ENCODE peak calls at places on chromosome 19, in four cellular contexts. U is thoracic aorta, A is foreskin fibroblast, L is HFFc6. D is an unnamed sample.

GRCh38 chr19:49851456-49852259 is 699 bp downstream of the PTOV1 start:
- DNase-seq in U (no peak), L (no peak), A (peak), D (no peak)

GRCh38 chr19:7883105-7883504 is 5.2 kb upstream of the LRRC8E start:
- DNase-seq in U (no peak), L (no peak), A (no peak), D (no peak)

GRCh38 chr19:49106648-49107135 is 7.5 kb upstream of the LIN7B start:
- DNase-seq in A (peak), L (peak), U (no peak), D (peak)

GRCh38 chr19:7497292-7497691 is 8.5 kb upstream of the PEX11G start:
- DNase-seq in L (no peak), A (peak), U (no peak), D (no peak)

GRCh38 chr19:13734751-13735150 is 29.6 kb upstream of the MRI1 start:
- DNase-seq in U (no peak), A (no peak), L (no peak), D (no peak)

GRCh38 chr19:52343548-52343947 is 7.5 kb downstream of the ZNF610 start:
- DNase-seq in L (no peak), A (peak), U (no peak), D (peak)

GRCh38 chr19:16324384-16325160 is at the start of gene KLF2:
- DNase-seq in U (peak), L (peak), A (peak), D (peak)

GRCh38 chr19:8333771-8334457 is 9.1 kb downstream of the KANK3 start:
- DNase-seq in U (no peak), L (no peak), A (no peak), D (no peak)

GRCh38 chr19:46946090-46946489 is 73.5 kb upstream of the NPAS1 start:
- DNase-seq in L (no peak), A (no peak), U (no peak), D (no peak)

GRCh38 chr19:13718733-13719132 is 45.6 kb upstream of the MRI1 start:
- DNase-seq in U (no peak), L (no peak), A (peak), D (peak)

GRCh38 chr19:30338066-30338465 is 34.1 kb upstream of the ZNF536 start:
- DNase-seq in U (no peak), A (no peak), L (no peak), D (no peak)

GRCh38 chr19:54013866-54014265 is 22.4 kb downstream of the CACNG6 start:
- DNase-seq in U (no peak), L (no peak), A (no peak), D (no peak)

GRCh38 chr19:495440-496332 is 600 bp upstream of the MADCAM1 start:
- DNase-seq in A (peak), U (no peak), L (peak), D (peak)

GRCh38 chr19:5213667-5214066 is 126.9 kb downstream of the PTPRS start:
- DNase-seq in A (no peak), L (no peak), U (no peak), D (no peak)

GRCh38 chr19:35673121-35673804 is 6.9 kb downstream of the UPK1A start:
- DNase-seq in U (no peak), L (peak), A (peak), D (peak)

GRCh38 chr19:2631213-2631821 is 71.2 kb downstream of the GNG7 start:
- DNase-seq in U (no peak), L (peak), A (peak), D (no peak)

GRCh38 chr19:13082192-13083007 is 20.3 kb downstream of the LYL1 start:
- DNase-seq in A (peak), L (no peak), U (no peak), D (peak)

GRCh38 chr19:56120371-56121179 is 520 bp downstream of the ZNF787 start:
- DNase-seq in U (peak), A (peak), L (peak), D (peak)
- TF ChIP-seq CTCF in U (peak), A (peak), L (peak), D (peak)

DNA sequence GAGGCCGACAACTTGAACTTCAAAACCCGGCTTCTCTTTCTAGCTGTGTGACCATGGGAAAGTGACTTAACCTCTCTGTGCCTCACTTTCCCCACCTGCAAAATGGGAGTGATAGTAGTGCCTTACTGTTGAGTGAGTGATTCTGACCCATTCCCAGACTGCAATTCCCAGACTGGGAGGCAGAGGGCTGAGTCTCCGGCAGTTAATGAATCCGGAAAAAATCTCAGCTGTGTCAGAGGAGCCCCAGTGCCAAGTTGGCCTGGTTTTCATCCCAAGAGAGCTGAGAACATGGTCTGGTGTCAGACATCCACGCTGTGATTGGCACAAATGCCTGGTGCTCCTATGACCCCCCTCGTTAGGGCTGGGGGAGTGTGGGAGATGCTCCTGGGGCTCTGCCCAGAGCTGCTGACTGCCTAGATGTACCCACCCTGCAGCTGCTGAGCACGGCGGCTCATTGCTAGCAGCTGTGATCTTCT is 50.0 kb downstream of the PIN1 start:
- DNase-seq in L (peak), A (peak), U (no peak), D (peak)
- TF ChIP-seq CTCF in L (peak), A (peak), U (peak), D (peak)

GRCh38 chr19:39341122-39341719 is 1.0 kb upstream of the SAMD4B start:
- DNase-seq in L (no peak), A (peak), U (no peak), D (no peak)

GRCh38 chr19:39336483-39336882 is 640 bp upstream of the GMFG start:
- DNase-seq in U (no peak), L (no peak), A (no peak), D (no peak)

GRCh38 chr19:39342647-39343305 is 555 bp downstream of the SAMD4B start:
- DNase-seq in L (no peak), U (no peak), A (peak), D (no peak)

GRCh38 chr19:39341720-39342604 is at the start of gene SAMD4B:
- DNase-seq in U (peak), A (peak), L (peak), D (peak)

DNA sequence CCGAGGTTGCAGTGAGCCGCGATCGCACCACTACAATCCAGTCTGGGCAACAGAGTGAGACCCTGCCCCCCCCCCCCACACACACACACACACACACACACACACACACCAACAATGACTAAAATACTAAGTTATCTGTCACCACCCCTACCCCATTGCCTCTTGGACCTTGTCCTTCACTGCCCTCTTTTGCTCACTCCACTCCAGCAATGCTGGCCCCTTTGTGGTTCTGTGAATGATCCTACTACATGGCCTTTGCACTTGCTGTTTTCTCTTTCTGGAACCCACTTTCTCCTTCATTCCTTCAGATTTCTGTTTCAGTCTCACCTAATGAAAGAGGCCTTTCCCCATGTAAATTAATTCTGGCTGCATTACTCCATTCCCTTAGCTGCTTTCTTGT is 2.6 kb upstream of the SAMD4B start:
- DNase-seq in A (no peak), L (no peak), U (no peak), D (no peak)
- TF ChIP-seq CTCF in A (no peak), L (no peak), U (no peak), D (no peak)

GRCh38 chr19:45306522-45307027 is 16.1 kb downstream of the CKM start:
- DNase-seq in A (no peak), U (no peak), L (no peak), D (no peak)
- TF ChIP-seq CTCF in A (no peak), U (no peak), L (no peak), D (no peak)

GRCh38 chr19:33303791-33304759 is 1.7 kb upstream of the CEBPA start:
- DNase-seq in A (peak), U (no peak), L (no peak), D (no peak)

GRCh38 chr19:33301900-33302174 is 497 bp downstream of the CEBPA start:
- DNase-seq in L (no peak), U (no peak), A (no peak), D (no peak)

GRCh38 chr19:33302974-33303790 is 848 bp upstream of the CEBPA start:
- DNase-seq in L (no peak), A (peak), U (no peak), D (peak)

GRCh38 chr19:33301011-33301899 is 1.1 kb downstream of the CEBPA start:
- DNase-seq in U (no peak), A (peak), L (no peak), D (no peak)

DNA sequence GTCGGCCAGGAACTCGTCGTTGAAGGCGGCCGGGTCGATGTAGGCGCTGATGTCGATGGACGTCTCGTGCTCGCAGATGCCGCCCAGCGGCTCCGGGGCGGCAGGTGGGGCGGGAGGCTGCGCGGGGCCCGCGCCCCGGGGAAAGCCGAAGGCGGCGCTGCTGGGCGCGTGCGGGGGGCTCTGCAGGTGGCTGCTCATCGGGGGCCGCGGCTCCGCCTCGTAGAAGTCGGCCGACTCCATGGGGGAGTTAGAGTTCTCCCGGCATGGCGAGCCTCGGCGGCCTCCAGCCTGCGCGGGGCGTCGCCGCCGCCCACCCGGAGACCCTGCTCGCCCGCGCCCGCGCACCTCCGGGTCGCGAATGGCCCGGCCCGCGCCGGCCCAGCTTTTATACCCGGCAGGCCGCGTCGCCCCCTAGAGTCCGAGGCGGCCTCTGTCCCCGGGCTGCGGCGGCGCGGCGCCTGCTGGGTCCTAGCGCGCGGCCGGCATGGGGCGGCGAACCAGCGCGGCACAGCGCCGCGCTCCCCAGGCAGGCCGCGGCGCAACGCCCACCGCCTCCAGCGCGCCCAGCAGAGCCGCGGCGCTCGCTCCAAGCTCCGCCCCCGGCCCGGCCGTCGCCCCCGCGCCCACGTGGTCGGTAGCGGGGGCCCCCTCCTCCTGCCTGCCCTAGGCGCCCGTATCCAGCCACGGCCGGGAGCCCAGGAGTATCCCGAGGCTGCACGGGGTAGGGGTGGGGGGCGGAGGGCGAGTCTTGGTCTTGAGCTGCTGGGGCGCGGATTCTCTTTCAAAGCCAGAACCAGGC is at the start of gene CEBPA:
- DNase-seq in A (peak), L (peak), U (no peak), D (peak)
- TF ChIP-seq CTCF in A (peak), L (peak), U (no peak), D (peak)

DNA sequence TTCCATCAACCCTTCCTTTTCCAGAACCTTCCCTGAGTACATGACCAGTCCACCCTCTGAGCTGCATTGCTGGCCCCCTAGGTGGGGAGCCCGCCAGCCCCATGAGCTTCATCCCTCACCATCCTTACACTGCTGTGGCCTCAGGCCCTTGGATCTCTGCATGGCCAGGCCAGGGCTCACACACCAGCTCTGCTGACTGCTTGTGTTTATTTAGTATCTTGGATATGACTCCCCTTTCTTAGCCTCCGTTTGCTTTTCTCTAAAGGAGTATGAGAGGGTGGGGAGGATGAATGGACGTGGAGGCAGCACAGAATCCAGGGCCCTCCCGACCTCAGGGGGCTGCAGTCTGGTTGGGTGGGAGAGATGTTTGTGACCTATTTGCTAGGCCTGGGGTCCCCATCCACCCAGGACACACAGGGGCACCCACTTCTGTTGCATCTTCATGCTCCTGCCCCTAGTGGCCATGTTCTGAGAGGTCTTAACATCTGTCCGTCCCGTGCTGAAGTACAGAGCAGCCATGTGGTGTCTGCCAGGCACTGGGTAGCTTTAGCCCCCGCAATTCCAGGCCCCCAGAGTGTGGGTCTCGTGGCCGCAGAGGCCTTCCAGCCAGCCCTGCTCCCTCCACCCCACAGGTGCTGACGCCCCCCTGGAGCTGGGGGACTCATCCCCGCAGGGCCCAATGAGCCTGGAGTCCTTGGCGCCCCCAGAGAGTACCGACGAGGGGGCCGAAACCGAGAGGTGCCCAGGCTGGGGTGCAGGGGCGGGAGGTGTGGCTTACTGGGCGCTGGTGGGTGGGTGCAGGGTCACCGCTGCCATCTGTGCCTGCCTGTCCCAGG is 13.0 kb downstream of the ARHGEF1 start:
- DNase-seq in A (no peak), L (no peak), U (no peak), D (no peak)
- TF ChIP-seq CTCF in A (no peak), L (peak), U (no peak), D (peak)

DNA sequence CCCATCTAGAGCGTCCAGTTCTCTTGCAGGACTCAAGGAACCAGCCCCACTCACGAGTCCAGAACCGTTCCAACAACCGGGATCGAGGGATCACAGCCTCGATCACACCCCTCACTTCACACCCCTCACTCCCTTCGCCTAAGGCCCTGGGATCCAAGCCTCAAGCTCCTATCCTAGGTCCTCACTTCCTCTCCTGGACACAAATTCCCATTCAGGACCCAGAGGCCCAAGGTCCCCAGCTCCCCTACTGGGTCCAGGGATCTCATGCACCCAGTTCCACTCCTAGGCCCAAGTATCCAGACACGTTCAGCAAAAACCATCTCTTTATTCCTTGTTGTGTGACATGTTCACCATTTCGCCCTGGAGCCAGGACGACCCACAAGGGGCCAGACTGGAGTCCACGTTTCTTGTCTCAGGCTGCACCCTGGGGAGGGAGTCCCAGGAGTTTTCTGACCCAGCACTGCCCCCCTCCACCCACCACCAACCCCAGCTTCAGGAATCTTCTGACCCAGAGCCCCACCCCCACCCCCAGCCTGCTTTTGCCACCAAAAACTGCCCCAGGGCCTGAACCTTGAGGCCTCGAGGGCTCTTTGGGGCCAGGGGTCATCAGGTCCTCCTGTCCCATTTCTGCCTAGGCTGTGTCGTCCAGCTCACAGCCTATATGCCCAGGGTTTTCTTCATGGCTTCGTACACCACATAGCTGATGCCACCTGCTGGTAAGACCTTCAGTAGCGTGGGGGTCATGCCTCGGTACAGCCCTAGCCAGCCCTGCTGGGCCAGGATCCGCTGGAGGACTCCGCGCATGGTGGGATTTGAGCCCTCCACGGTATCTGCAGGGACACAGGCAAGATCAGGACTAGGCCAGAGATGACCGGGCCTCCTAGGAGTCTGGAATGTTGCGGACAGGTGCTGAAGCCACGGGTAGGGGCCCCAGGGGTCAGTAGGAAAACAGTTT is 1.4 kb upstream of the KHSRP start:
- DNase-seq in U (no peak), A (no peak), L (no peak), D (no peak)
- TF ChIP-seq CTCF in U (no peak), A (no peak), L (peak), D (peak)

GRCh38 chr19:18587962-18588610 is 512 bp upstream of the REX1BD start:
- DNase-seq in L (no peak), U (no peak), A (no peak), D (no peak)

GRCh38 chr19:18589380-18590272 is 1.0 kb downstream of the REX1BD start:
- DNase-seq in A (peak), L (peak), U (no peak), D (peak)

GRCh38 chr19:18588611-18589379 is at the start of gene REX1BD:
- DNase-seq in U (peak), L (peak), A (peak), D (peak)

GRCh38 chr19:18591735-18592385 is 3.3 kb downstream of the REX1BD start:
- DNase-seq in A (peak), U (no peak), L (no peak), D (no peak)

DNA sequence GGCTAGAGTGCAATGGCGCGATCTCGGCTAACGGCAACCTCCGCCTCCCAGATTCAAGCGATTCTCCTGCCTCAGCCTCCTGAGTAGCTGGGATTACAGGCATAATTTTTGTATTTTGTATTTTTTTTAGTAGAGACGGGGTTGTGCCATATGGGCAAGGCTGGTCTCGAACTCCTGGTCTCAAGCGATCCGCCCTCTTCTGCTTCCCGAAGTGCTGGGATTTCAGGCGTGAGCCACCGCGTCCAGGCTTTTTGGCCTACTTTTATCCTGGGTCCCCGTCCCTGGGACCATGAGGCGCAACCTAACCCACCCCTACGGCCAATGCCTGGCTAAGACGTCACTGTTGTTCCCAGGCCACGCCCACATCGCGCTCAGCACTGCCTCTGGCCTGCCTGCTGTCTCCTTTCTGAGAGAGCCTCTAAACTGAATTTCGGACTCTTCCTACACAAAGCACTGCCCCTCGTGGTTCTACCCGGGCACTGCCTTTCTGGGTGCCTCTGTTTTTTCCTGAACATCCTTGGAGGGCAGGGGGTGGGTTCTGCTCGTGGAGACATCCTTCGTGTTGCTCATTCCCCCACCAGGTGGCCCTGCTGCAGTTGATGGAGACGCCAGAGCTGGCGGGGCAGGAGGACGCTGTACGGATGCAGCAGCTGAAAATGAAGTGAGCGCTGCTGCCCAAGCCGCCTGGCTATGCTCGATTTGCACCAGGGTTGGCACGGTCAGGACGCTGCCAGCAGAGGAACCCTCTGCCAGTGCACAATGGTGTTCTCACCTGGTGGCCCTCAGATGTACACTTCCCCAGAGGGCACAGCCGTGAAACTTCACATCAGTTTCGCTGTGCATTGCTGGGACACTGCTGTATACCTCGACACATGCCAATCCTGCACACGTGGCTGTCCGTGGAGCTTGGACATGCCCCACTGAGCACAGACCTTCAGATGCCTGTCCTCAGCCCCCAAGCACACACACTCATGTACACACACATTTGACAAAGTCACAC is 2.0 kb downstream of the REX1BD start:
- DNase-seq in A (peak), U (no peak), L (no peak), D (peak)
- TF ChIP-seq CTCF in A (no peak), U (no peak), L (peak), D (peak)